ENCODE peak calls at places on chromosomes 12 and 14, in ten cellular contexts. One of them, this sample, is unnamed.

GRCh38 chr14:96173646-96174475 is 30.8 kb upstream of the BDKRB2 start:
- DNase-seq in GM06990: no peak
- DNase-seq in foreskin keratinocyte: no peak
- DNase-seq in astrocyte of the cerebellum: no peak
- DNase-seq in AG08395: no peak
- DNase-seq in K562: no peak
- DNase-seq in hypothalamus: no peak
- DNase-seq in amniotic epithelial cell: no peak
- DNase-seq in NCI-H146: no peak
- DNase-seq in fibroblast of pulmonary artery: no peak
- DNase-seq in this sample: no peak

GRCh38 chr14:103021817-103022668 is 35.3 kb downstream of the CDC42BPB start:
- DNase-seq in hypothalamus: no peak
- DNase-seq in NCI-H146: peak; percentile 86
- DNase-seq in AG08395: peak; percentile 7
- DNase-seq in astrocyte of the cerebellum: no peak
- DNase-seq in GM06990: no peak
- DNase-seq in fibroblast of pulmonary artery: peak; percentile 27
- DNase-seq in foreskin keratinocyte: no peak
- DNase-seq in amniotic epithelial cell: no peak
- DNase-seq in K562: no peak
- DNase-seq in this sample: no peak

GRCh38 chr12:117980621-117981020 is 11.8 kb upstream of the KSR2 start:
- DNase-seq in fibroblast of pulmonary artery: no peak
- DNase-seq in NCI-H146: no peak
- DNase-seq in GM06990: no peak
- DNase-seq in amniotic epithelial cell: no peak
- DNase-seq in astrocyte of the cerebellum: no peak
- DNase-seq in hypothalamus: no peak
- DNase-seq in K562: no peak
- DNase-seq in AG08395: no peak
- DNase-seq in foreskin keratinocyte: no peak
- DNase-seq in this sample: no peak

GRCh38 chr12:24719293-24719721 is 229.6 kb downstream of the BCAT1 start:
- DNase-seq in astrocyte of the cerebellum: no peak
- DNase-seq in foreskin keratinocyte: peak; percentile 58
- DNase-seq in GM06990: peak; percentile 56
- DNase-seq in amniotic epithelial cell: peak; percentile 52
- DNase-seq in AG08395: peak; percentile 4
- DNase-seq in K562: no peak
- DNase-seq in hypothalamus: no peak
- DNase-seq in NCI-H146: no peak
- DNase-seq in fibroblast of pulmonary artery: peak; percentile 51
- DNase-seq in this sample: no peak

GRCh38 chr14:55102141-55102547 is 26.9 kb upstream of the LGALS3 start:
- DNase-seq in AG08395: peak; percentile 95
- DNase-seq in foreskin keratinocyte: peak; percentile 72
- DNase-seq in fibroblast of pulmonary artery: peak; percentile 100
- DNase-seq in astrocyte of the cerebellum: peak; percentile 98
- DNase-seq in NCI-H146: peak; percentile 74
- DNase-seq in amniotic epithelial cell: peak; percentile 95
- DNase-seq in hypothalamus: peak; percentile 18
- DNase-seq in K562: no peak
- DNase-seq in GM06990: peak; percentile 85
- DNase-seq in this sample: peak; percentile 99

GRCh38 chr12:57732270-57732669 is 6.3 kb downstream of the AGAP2 start:
- DNase-seq in K562: no peak
- DNase-seq in foreskin keratinocyte: no peak
- DNase-seq in GM06990: no peak
- DNase-seq in astrocyte of the cerebellum: no peak
- DNase-seq in hypothalamus: no peak
- DNase-seq in amniotic epithelial cell: no peak
- DNase-seq in fibroblast of pulmonary artery: no peak
- DNase-seq in AG08395: no peak
- DNase-seq in NCI-H146: no peak
- DNase-seq in this sample: no peak

GRCh38 chr14:61212546-61212945 is 68.6 kb downstream of the TMEM30B start:
- DNase-seq in GM06990: no peak
- DNase-seq in AG08395: no peak
- DNase-seq in fibroblast of pulmonary artery: no peak
- DNase-seq in NCI-H146: no peak
- DNase-seq in amniotic epithelial cell: no peak
- DNase-seq in astrocyte of the cerebellum: no peak
- DNase-seq in foreskin keratinocyte: no peak
- DNase-seq in K562: no peak
- DNase-seq in hypothalamus: no peak
- DNase-seq in this sample: no peak

GRCh38 chr12:93521225-93521854 is 51.1 kb upstream of the SOCS2 start:
- DNase-seq in GM06990: no peak
- DNase-seq in NCI-H146: no peak
- DNase-seq in fibroblast of pulmonary artery: peak; percentile 54
- DNase-seq in hypothalamus: no peak
- DNase-seq in K562: no peak
- DNase-seq in AG08395: no peak
- DNase-seq in foreskin keratinocyte: no peak
- DNase-seq in amniotic epithelial cell: no peak
- DNase-seq in astrocyte of the cerebellum: peak; percentile 16
- DNase-seq in this sample: no peak

GRCh38 chr14:99879401-99880295 is 86.4 kb downstream of the EML1 start:
- DNase-seq in K562: no peak
- DNase-seq in astrocyte of the cerebellum: peak; percentile 60
- DNase-seq in GM06990: no peak
- DNase-seq in fibroblast of pulmonary artery: peak; percentile 42
- DNase-seq in foreskin keratinocyte: peak; percentile 5
- DNase-seq in NCI-H146: no peak
- DNase-seq in amniotic epithelial cell: peak; percentile 53
- DNase-seq in hypothalamus: no peak
- DNase-seq in AG08395: peak; percentile 76
- DNase-seq in this sample: peak; percentile 73

This sample was measured in GM04504.